ENCODE peak calls at places on chromosome 13, in five cellular contexts. A is mammary epithelial cell, I is GM23248, G is neural progenitor cell, X is fibroblast of lung. T is an unnamed sample.

GRCh38 chr13:59342396-59342795 is 821.3 kb downstream of the DIAPH3 start:
- DNase-seq in I (no peak), A (no peak), X (no peak), G (no peak), T (no peak)

GRCh38 chr13:91101436-91101835 is 246.1 kb upstream of the MIR17HG start:
- DNase-seq in A (no peak), I (no peak), X (no peak), G (peak), T (peak)

GRCh38 chr13:79988573-79988972 is 352.4 kb downstream of the SPRY2 start:
- DNase-seq in I (peak), X (peak), G (no peak), A (peak), T (no peak)

GRCh38 chr13:75050419-75051066 is 431.4 kb downstream of the TBC1D4 start:
- DNase-seq in G (no peak), A (no peak), X (peak), I (peak), T (peak)

GRCh38 chr13:29548722-29549446 is 46.6 kb downstream of the SLC7A1 start:
- DNase-seq in X (no peak), A (no peak), I (peak), G (no peak), T (peak)

GRCh38 chr13:63005625-63006024 is 1590.0 kb upstream of the PCDH20 start:
- DNase-seq in X (no peak), I (no peak), A (no peak), G (no peak), T (no peak)

GRCh38 chr13:98141938-98142426 is 912 bp upstream of the FARP1 start:
- DNase-seq in X (no peak), I (no peak), G (peak), A (no peak), T (no peak)

GRCh38 chr13:75365724-75366173 is 116.2 kb downstream of the TBC1D4 start:
- DNase-seq in G (no peak), X (peak), I (peak), A (peak), T (no peak)

GRCh38 chr13:69857188-69857821 is 250.3 kb upstream of the ATXN8OS start:
- DNase-seq in I (peak), X (peak), G (peak), A (peak), T (peak)

GRCh38 chr13:111213964-111214726 is 99.0 kb downstream of the ARHGEF7 start:
- DNase-seq in I (no peak), X (no peak), G (no peak), A (no peak), T (no peak)
- H3K4me3 ChIP-seq in I (no peak), X (no peak), G (no peak), A (no peak), T (no peak)

GRCh38 chr13:83881917-83882625 is at the start of gene SLITRK1:
- DNase-seq in X (peak), A (peak), I (peak), G (peak), T (peak)
- TF ChIP-seq EZH2 in X (no peak), A (peak), I (no peak), G (no peak), T (no peak)

DNA sequence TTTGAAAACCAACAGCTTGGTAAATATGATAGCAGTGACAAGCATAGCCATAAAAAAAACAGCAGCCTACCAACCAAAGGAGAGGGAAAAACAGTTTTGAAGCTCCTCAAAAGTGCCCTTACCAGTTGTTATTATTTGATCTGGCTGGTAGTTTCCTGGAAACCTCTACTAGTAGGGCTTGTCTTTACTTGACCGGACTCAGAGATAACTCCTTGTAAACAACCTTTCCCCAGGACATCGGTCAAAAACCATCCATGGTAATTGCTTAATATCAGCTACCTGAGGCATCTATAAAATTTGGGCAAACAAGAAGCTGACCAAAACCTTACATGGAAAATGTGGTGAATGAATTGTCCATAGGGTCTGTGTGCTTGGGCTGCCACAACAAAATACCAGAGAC is 210.9 kb downstream of the FGF14 start:
- DNase-seq in I (no peak), X (no peak), A (peak), G (no peak), T (no peak)
- H3K9ac ChIP-seq in I (no peak), X (no peak), A (no peak), G (no peak), T (no peak)

GRCh38 chr13:85528578-85529215 is 270.5 kb downstream of the SLITRK6 start:
- DNase-seq in G (no peak), I (peak), X (peak), A (peak), T (no peak)
- H3K4me3 ChIP-seq in G (no peak), I (no peak), X (no peak), A (no peak), T (no peak)

GRCh38 chr13:110472904-110473563 is 88.5 kb downstream of the RAB20 start:
- DNase-seq in A (no peak), G (no peak), I (no peak), X (no peak), T (no peak)
- TF ChIP-seq EZH2 in A (no peak), G (no peak), I (no peak), X (no peak), T (no peak)

GRCh38 chr13:96994030-96994848 is at the start of gene OXGR1:
- DNase-seq in I (peak), G (peak), X (no peak), A (no peak), T (no peak)

GRCh38 chr13:96993660-96994029 is 631 bp downstream of the OXGR1 start:
- DNase-seq in I (peak), A (no peak), G (peak), X (no peak), T (no peak)

GRCh38 chr13:96996886-96997285 is 2.6 kb upstream of the OXGR1 start:
- DNase-seq in X (no peak), A (no peak), I (no peak), G (no peak), T (no peak)

GRCh38 chr13:96996097-96996496 is 1.8 kb upstream of the OXGR1 start:
- DNase-seq in A (no peak), I (no peak), X (no peak), G (no peak), T (no peak)

GRCh38 chr13:96994849-96995243 is 570 bp upstream of the OXGR1 start:
- DNase-seq in G (no peak), I (no peak), X (no peak), A (no peak), T (no peak)
- H3K9ac ChIP-seq in G (no peak), I (no peak), X (no peak), A (no peak), T (no peak)

GRCh38 chr13:40983269-40983668 is 35.8 kb downstream of the ELF1 start:
- DNase-seq in I (peak), A (no peak), G (no peak), X (no peak), T (no peak)

GRCh38 chr13:40981361-40981760 is 37.8 kb downstream of the ELF1 start:
- DNase-seq in I (no peak), A (no peak), X (peak), G (no peak), T (peak)

GRCh38 chr13:40981949-40982348 is 37.2 kb downstream of the ELF1 start:
- DNase-seq in G (no peak), I (no peak), X (no peak), A (no peak), T (no peak)

GRCh38 chr13:40983725-40984669 is 35.1 kb downstream of the ELF1 start:
- DNase-seq in I (no peak), G (no peak), X (no peak), A (no peak), T (no peak)

GRCh38 chr13:40982772-40983171 is 36.3 kb downstream of the ELF1 start:
- DNase-seq in A (peak), X (peak), I (peak), G (no peak), T (peak)
- H3K4me3 ChIP-seq in A (peak), X (no peak), I (peak), G (no peak), T (peak)

DNA sequence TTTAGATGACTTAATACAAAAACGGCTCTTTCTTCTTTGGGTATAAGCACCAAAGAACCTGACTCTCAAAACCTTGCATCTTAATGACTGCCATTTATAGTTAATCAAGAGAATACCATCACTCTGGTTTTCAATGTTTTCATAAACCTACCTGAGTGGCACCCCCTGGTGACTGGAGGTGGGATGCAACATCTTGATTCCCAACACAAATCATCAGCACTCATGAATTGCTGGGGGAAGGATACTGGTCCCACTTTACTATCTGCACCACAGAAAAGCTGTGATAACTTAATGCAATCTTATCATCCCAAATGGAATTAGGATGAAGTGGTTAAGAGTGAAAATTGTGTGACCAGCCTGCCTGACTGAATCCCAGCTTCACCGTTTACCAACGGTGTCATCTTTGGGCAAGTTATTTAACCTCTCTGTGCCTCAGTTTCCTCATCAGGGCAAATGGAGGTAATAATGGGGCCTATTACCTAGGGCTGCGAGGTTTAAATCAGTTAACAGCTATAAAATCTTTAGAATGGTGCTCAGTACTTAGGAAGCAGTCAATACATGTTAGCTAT is 366.4 kb downstream of the KLF12 start:
- DNase-seq in G (peak), I (no peak), X (no peak), A (no peak), T (no peak)
- TF ChIP-seq EZH2 in G (no peak), I (no peak), X (no peak), A (no peak), T (no peak)

DNA sequence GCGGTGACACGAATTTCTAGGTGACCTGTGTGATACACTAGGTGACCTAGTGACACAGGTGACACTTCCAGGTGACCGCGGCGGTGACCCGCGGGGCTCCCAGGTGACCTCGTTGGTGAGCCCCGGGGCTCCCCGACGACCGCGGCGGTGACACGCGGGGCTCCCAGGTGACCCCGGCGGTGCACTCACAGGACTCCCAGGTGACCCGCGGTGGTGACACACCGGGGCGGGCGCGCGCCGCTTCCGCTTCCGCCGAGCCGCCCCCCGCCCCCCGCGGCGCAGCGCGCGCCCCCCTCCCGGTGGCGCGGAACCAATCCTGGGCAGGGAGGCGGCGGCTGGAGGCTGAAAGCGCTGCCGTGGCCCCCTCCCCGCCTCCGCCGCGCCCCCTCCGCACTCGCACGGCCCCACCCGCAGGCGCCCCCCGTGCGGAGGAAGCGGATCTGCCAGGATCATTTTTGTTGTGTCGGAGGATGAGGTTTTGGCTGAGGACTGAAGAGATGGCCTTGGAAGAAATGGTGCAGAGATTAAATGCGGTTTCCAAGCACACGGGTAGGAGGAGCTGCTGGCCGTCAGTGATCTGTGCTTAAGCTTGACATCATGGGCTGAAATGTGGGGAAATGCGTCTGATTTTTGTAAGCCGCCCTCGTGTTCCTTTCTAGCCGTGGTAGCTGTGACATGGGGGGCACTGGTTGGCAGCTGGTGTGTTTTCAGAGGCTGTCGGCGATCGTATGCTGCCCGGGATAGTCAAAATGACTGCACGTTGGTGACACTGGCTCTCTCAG is at the start of gene MCF2L:
- DNase-seq in G (peak), X (peak), I (peak), A (no peak), T (no peak)
- H3K9ac ChIP-seq in G (no peak), X (no peak), I (no peak), A (no peak), T (no peak)

GRCh38 chr13:113126265-113127150 is 3.9 kb downstream of the F10 start:
- DNase-seq in I (no peak), G (no peak), X (no peak), A (no peak), T (no peak)

GRCh38 chr13:113125506-113126264 is 3.1 kb downstream of the F10 start:
- DNase-seq in G (no peak), X (no peak), A (no peak), I (no peak), T (no peak)

GRCh38 chr13:113135281-113135760 is 12.7 kb downstream of the F10 start:
- DNase-seq in A (no peak), X (no peak), G (no peak), I (no peak), T (no peak)

GRCh38 chr13:113129480-113129879 is 6.9 kb downstream of the F10 start:
- DNase-seq in I (no peak), A (no peak), G (no peak), X (no peak), T (no peak)

GRCh38 chr13:113129921-113130750 is 7.5 kb downstream of the F10 start:
- DNase-seq in G (no peak), A (no peak), X (peak), I (no peak), T (no peak)
- H3K4me3 ChIP-seq in G (no peak), A (no peak), X (no peak), I (no peak), T (no peak)

T was measured in SK-N-MC.